ENCODE peak calls at places on chromosome 16, in eight cellular contexts. U, F, S, G, E, T, H and Z are unnamed samples.

GRCh38 chr16:73549960-73550359 is 502.0 kb upstream of the ZFHX3 start:
- DNase-seq in E (no peak), F (no peak), G (no peak), H (no peak), U (no peak), T (no peak), S (no peak), Z (no peak)

GRCh38 chr16:82882982-82883863 is 256.5 kb downstream of the CDH13 start:
- DNase-seq in S (no peak), F (no peak), T (no peak), G (no peak), U (no peak), E (no peak), H (no peak), Z (no peak)

GRCh38 chr16:22192261-22193133 is 13.6 kb upstream of the EEF2K start:
- DNase-seq in G (no peak), F (peak), H (peak), U (peak), T (peak), S (peak), E (no peak), Z (peak)

GRCh38 chr16:67773099-67773498 is 33.3 kb downstream of the RANBP10 start:
- DNase-seq in F (no peak), H (no peak), E (no peak), S (no peak), U (peak), G (no peak), T (no peak), Z (no peak)

GRCh38 chr16:75374388-75374787 is 58.9 kb downstream of the CFDP1 start:
- DNase-seq in F (no peak), G (no peak), U (no peak), E (no peak), T (no peak), S (no peak), H (no peak), Z (no peak)

GRCh38 chr16:84643677-84644076 is 4.6 kb upstream of the KLHL36 start:
- DNase-seq in S (no peak), T (no peak), E (no peak), G (no peak), F (no peak), H (no peak), U (peak), Z (no peak)

GRCh38 chr16:49464877-49465504 is 91.4 kb downstream of the C16orf78 start:
- DNase-seq in F (no peak), S (no peak), H (no peak), G (no peak), U (peak), T (no peak), E (peak), Z (no peak)

GRCh38 chr16:72811188-72811720 is 236.7 kb downstream of the ZFHX3 start:
- DNase-seq in U (no peak), S (no peak), H (no peak), F (no peak), T (no peak), E (no peak), G (no peak), Z (no peak)

GRCh38 chr16:21628196-21628726 is 24.1 kb downstream of the IGSF6 start:
- DNase-seq in T (no peak), H (no peak), U (no peak), G (no peak), F (no peak), S (no peak), E (no peak), Z (no peak)